ENCODE peak calls at places on chromosomes 12 and 14, in four cellular contexts. Z is lung; I is stimulated activated CD4-positive, alpha-beta T cell treated with anti-CD3 and anti-CD28 coated beads, TNF-alpha, amount 100 ng/mL, for 24 hours; W is Calu3. M is an unnamed sample.

GRCh38 chr14:100645986-100646314 is 58.7 kb upstream of the BEGAIN start:
- DNase-seq in W (no peak), I (no peak), Z (no peak), M (no peak)

GRCh38 chr14:64614992-64615391 is 65.2 kb downstream of the PPP1R36 start:
- DNase-seq in W (no peak), Z (no peak), I (no peak), M (no peak)

GRCh38 chr12:53102883-53103807 is at the start of gene SOAT2:
- DNase-seq in W (no peak), I (no peak), Z (no peak), M (no peak)

GRCh38 chr14:100051103-100051502 is 14.1 kb upstream of the EVL start:
- DNase-seq in W (no peak), I (no peak), Z (no peak), M (no peak)

GRCh38 chr14:100536141-100536540 is 51.1 kb downstream of the BEGAIN start:
- DNase-seq in Z (no peak), I (no peak), W (no peak), M (no peak)

GRCh38 chr12:117967043-117967442 is 1.7 kb downstream of the KSR2 start:
- DNase-seq in Z (no peak), W (no peak), I (no peak), M (no peak)

GRCh38 chr12:132410849-132411248 is 79.1 kb upstream of the FBRSL1 start:
- DNase-seq in W (no peak), Z (no peak), I (no peak), M (no peak)

GRCh38 chr12:5073838-5074237 is 30.2 kb downstream of the KCNA5 start:
- DNase-seq in Z (no peak), W (no peak), I (no peak), M (no peak)

GRCh38 chr14:50225067-50225973 is 6.1 kb downstream of the SOS2 start:
- DNase-seq in Z (no peak), I (no peak), W (no peak), M (no peak)

GRCh38 chr12:6219980-6220379 is 19.8 kb downstream of the CD9 start:
- DNase-seq in I (no peak), Z (no peak), W (no peak), M (no peak)

GRCh38 chr12:111451649-111452129 is 46.0 kb downstream of the SH2B3 start:
- DNase-seq in I (no peak), W (peak; percentile 34), Z (peak; percentile 28), M (no peak)

GRCh38 chr12:9052610-9053009 is 63.1 kb downstream of the A2M start:
- DNase-seq in Z (no peak), I (no peak), W (no peak), M (no peak)

GRCh38 chr14:92638904-92639303 is 109.5 kb downstream of the LGMN start:
- DNase-seq in W (no peak), I (no peak), Z (no peak), M (no peak)

GRCh38 chr12:100827901-100828520 is 33.4 kb downstream of the ANO4 start:
- DNase-seq in W (peak; percentile 51), I (no peak), Z (no peak), M (no peak)

GRCh38 chr12:52673713-52674415 is 6.3 kb downstream of the KRT1 start:
- DNase-seq in Z (no peak), W (no peak), I (no peak), M (no peak)

GRCh38 chr14:61656341-61656740 is 39.0 kb upstream of the HIF1A start:
- DNase-seq in Z (no peak), W (no peak), I (no peak), M (no peak)

GRCh38 chr12:90253674-90254181 is 545.1 kb upstream of the ATP2B1 start:
- DNase-seq in W (peak; percentile 49), I (no peak), Z (peak; percentile 43), M (peak; percentile 72)

GRCh38 chr12:131438874-131439273 is 272.0 kb upstream of the SFSWAP start:
- DNase-seq in Z (no peak), I (no peak), W (no peak), M (no peak)

GRCh38 chr14:105876158-105876557 is 349.8 kb downstream of the TMEM121 start:
- DNase-seq in Z (no peak), I (no peak), W (no peak), M (no peak)

GRCh38 chr12:9634177-9634803 is 26.6 kb upstream of the KLRB1 start:
- DNase-seq in I (peak; percentile 58), Z (peak; percentile 71), W (peak; percentile 72), M (peak; percentile 7)

GRCh38 chr12:38282886-38283285 is 33.7 kb upstream of the ALG10B start:
- DNase-seq in W (peak; percentile 34), I (no peak), Z (no peak), M (no peak)

GRCh38 chr12:106976013-106976658 is 10.8 kb downstream of the MTERF2 start:
- DNase-seq in I (no peak), W (no peak), Z (no peak), M (no peak)